ENCODE peak calls at places on chromosomes 11 and 22, in eight cellular contexts. F is bronchial epithelial cell; X is kidney tubule cell; S is skeletal muscle cell; Y is CD4-positive, alpha-beta T cell; D is fibroblast of villous mesenchyme; C is T-helper 1 cell; Q is H7. G is an unnamed sample.

GRCh38 chr11:62452839-62453468 is 34.1 kb downstream of the SCGB1A1 start:
- DNase-seq in S (no peak), C (no peak), X (no peak), Y (no peak), F (no peak), D (no peak), Q (no peak), G (no peak)

GRCh38 chr11:15629690-15630321 is 515.1 kb downstream of the INSC start:
- DNase-seq in Y (no peak), S (no peak), X (peak; percentile 44), D (peak; percentile 42), F (peak; percentile 20), Q (peak; percentile 43), C (no peak), G (no peak)

GRCh38 chr22:24492391-24492790 is 2.7 kb upstream of the UPB1 start:
- DNase-seq in C (no peak), S (no peak), F (no peak), Q (no peak), D (no peak), X (no peak), Y (no peak), G (no peak)

GRCh38 chr11:62400760-62401159 is 18.1 kb upstream of the SCGB1A1 start:
- DNase-seq in Q (peak; percentile 30), Y (no peak), C (no peak), F (no peak), X (no peak), S (peak; percentile 55), D (peak; percentile 96), G (peak; percentile 36)

GRCh38 chr22:45304971-45305370 is 4.8 kb upstream of the FAM118A start:
- DNase-seq in Y (no peak), X (no peak), F (peak; percentile 30), D (no peak), Q (no peak), C (no peak), S (no peak), G (no peak)

GRCh38 chr11:132402056-132402684 is 1031.8 kb downstream of the NTM start:
- DNase-seq in D (no peak), C (no peak), Y (no peak), Q (peak; percentile 63), X (peak; percentile 30), S (peak; percentile 41), F (peak; percentile 1), G (no peak)

GRCh38 chr22:42960146-42960509 is 54.8 kb downstream of the PACSIN2 start:
- DNase-seq in Q (no peak), D (no peak), Y (no peak), C (no peak), X (peak; percentile 50), S (no peak), F (no peak), G (no peak)

GRCh38 chr11:36037031-36037430 is 93.2 kb downstream of the LDLRAD3 start:
- DNase-seq in X (peak; percentile 88), Y (no peak), D (no peak), Q (no peak), C (no peak), F (no peak), S (no peak), G (no peak)

GRCh38 chr22:44802071-44802700 is 49.8 kb downstream of the ARHGAP8 start:
- DNase-seq in C (no peak), D (no peak), Y (no peak), Q (no peak), X (no peak), S (no peak), F (no peak), G (no peak)

GRCh38 chr11:112655386-112655785 is 305.8 kb upstream of the NCAM1 start:
- DNase-seq in F (no peak), X (peak; percentile 5), Y (no peak), Q (no peak), D (peak; percentile 28), S (peak; percentile 88), C (no peak), G (no peak)

GRCh38 chr11:63369165-63369970 is at the start of gene SLC22A9:
- DNase-seq in F (no peak), Y (no peak), C (no peak), S (no peak), Q (no peak), X (no peak), D (no peak), G (no peak)

G was measured in AG04449.